ENCODE peak calls at places on chromosome 19, in nine cellular contexts. J is fibroblast of mammary gland, K is heart right ventricle, O is PC-3, N is cardiac muscle cell, Q is fibroblast of pulmonary artery, L is kidney epithelial cell, T is right lobe of liver, F is BE2C. A is an unnamed sample.

GRCh38 chr19:7292950-7293794 is 1.0 kb downstream of the INSR start:
- DNase-seq in J (no peak), K (peak), O (no peak), N (peak), Q (no peak), L (no peak), T (peak), F (peak), A (no peak)

GRCh38 chr19:1324249-1324791 is 38.6 kb downstream of the EFNA2 start:
- DNase-seq in J (no peak), K (no peak), O (no peak), N (no peak), Q (no peak), L (no peak), T (no peak), F (no peak), A (no peak)

GRCh38 chr19:861756-862528 is 2.5 kb downstream of the CFD start:
- DNase-seq in J (no peak), K (no peak), O (peak), N (peak), Q (peak), L (no peak), T (no peak), F (peak), A (no peak)

GRCh38 chr19:6109947-6110346 is 353 bp downstream of the RFX2 start:
- DNase-seq in J (no peak), K (no peak), O (no peak), N (no peak), Q (no peak), L (no peak), T (no peak), F (no peak), A (no peak)

GRCh38 chr19:52535831-52536800 is 8.6 kb downstream of the ZNF808 start:
- DNase-seq in J (peak), K (peak), O (no peak), N (peak), Q (peak), L (no peak), T (peak), F (peak), A (no peak)

GRCh38 chr19:1266818-1267440 is 2.2 kb upstream of the CIRBP start:
- DNase-seq in J (no peak), K (peak), O (peak), N (peak), Q (peak), L (no peak), T (peak), F (peak), A (no peak)

GRCh38 chr19:40059624-40060023 is 3.6 kb upstream of the ZNF780B start:
- DNase-seq in J (no peak), K (no peak), O (no peak), N (no peak), Q (no peak), L (no peak), T (no peak), F (no peak), A (no peak)

GRCh38 chr19:10505583-10506229 is 2.5 kb upstream of the KEAP1 start:
- DNase-seq in J (peak), K (peak), O (peak), N (peak), Q (peak), L (no peak), T (peak), F (peak), A (no peak)

GRCh38 chr19:2719910-2720776 is 1.0 kb downstream of the DIRAS1 start:
- DNase-seq in J (peak), K (peak), O (no peak), N (no peak), Q (no peak), L (no peak), T (no peak), F (no peak), A (no peak)

GRCh38 chr19:30649934-30650614 is 277.9 kb downstream of the ZNF536 start:
- DNase-seq in J (peak), K (peak), O (peak), N (peak), Q (peak), L (no peak), T (no peak), F (peak), A (peak)

GRCh38 chr19:21439372-21439771 is 42.4 kb downstream of the ZNF493 start:
- DNase-seq in J (no peak), K (no peak), O (peak), N (no peak), Q (no peak), L (no peak), T (no peak), F (no peak), A (peak)

GRCh38 chr19:12967907-12968306 is 1.5 kb upstream of the DAND5 start:
- DNase-seq in J (peak), K (no peak), O (peak), N (no peak), Q (no peak), L (no peak), T (no peak), F (no peak), A (no peak)

GRCh38 chr19:1131718-1132552 is 28.1 kb downstream of the GPX4 start:
- DNase-seq in J (peak), K (peak), O (no peak), N (peak), Q (peak), L (peak), T (peak), F (peak), A (no peak)

GRCh38 chr19:1862424-1863307 is 713 bp downstream of the KLF16 start:
- DNase-seq in J (no peak), K (no peak), O (peak), N (peak), Q (no peak), L (no peak), T (peak), F (peak), A (no peak)

GRCh38 chr19:3189702-3190469 is 4.2 kb downstream of the NCLN start:
- DNase-seq in J (no peak), K (no peak), O (no peak), N (no peak), Q (no peak), L (no peak), T (no peak), F (no peak), A (no peak)

GRCh38 chr19:29668746-29669609 is 3.7 kb downstream of the PLEKHF1 start:
- DNase-seq in J (no peak), K (no peak), O (no peak), N (no peak), Q (no peak), L (no peak), T (peak), F (no peak), A (no peak)

GRCh38 chr19:1855040-1855827 is 7.0 kb upstream of the REXO1 start:
- DNase-seq in J (peak), K (peak), O (peak), N (peak), Q (peak), L (no peak), T (peak), F (peak), A (peak)

GRCh38 chr19:47183579-47183978 is 47.4 kb downstream of the BBC3 start:
- DNase-seq in J (no peak), K (no peak), O (no peak), N (no peak), Q (no peak), L (no peak), T (no peak), F (no peak), A (no peak)

GRCh38 chr19:11763611-11764010 is 3.2 kb upstream of the ZNF441 start:
- DNase-seq in J (no peak), K (no peak), O (no peak), N (no peak), Q (no peak), L (no peak), T (no peak), F (no peak), A (no peak)

GRCh38 chr19:12194827-12195500 is 32.1 kb downstream of the ZNF136 start:
- DNase-seq in J (peak), K (peak), O (no peak), N (no peak), Q (peak), L (peak), T (peak), F (peak), A (peak)

GRCh38 chr19:17107546-17108452 is 32.2 kb downstream of the MYO9B start:
- DNase-seq in J (peak), K (peak), O (peak), N (no peak), Q (peak), L (peak), T (peak), F (peak), A (peak)

GRCh38 chr19:57583104-57583520 is 833 bp upstream of the ZIK1 start:
- DNase-seq in J (no peak), K (no peak), O (no peak), N (no peak), Q (no peak), L (no peak), T (no peak), F (no peak), A (no peak)

GRCh38 chr19:40355975-40356680 is 7.6 kb downstream of the PLD3 start:
- DNase-seq in J (no peak), K (no peak), O (no peak), N (no peak), Q (no peak), L (no peak), T (no peak), F (no peak), A (no peak)

GRCh38 chr19:4744451-4745170 is 21.0 kb upstream of the DPP9 start:
- DNase-seq in J (peak), K (peak), O (peak), N (no peak), Q (peak), L (no peak), T (no peak), F (no peak), A (peak)

GRCh38 chr19:1668339-1669123 is 16.1 kb upstream of the TCF3 start:
- DNase-seq in J (no peak), K (no peak), O (no peak), N (peak), Q (no peak), L (no peak), T (no peak), F (peak), A (no peak)

GRCh38 chr19:1698636-1699035 is 46.2 kb upstream of the TCF3 start:
- DNase-seq in J (no peak), K (no peak), O (no peak), N (no peak), Q (no peak), L (no peak), T (no peak), F (no peak), A (no peak)

GRCh38 chr19:47143322-47144073 is 12.9 kb downstream of the SAE1 start:
- DNase-seq in J (no peak), K (no peak), O (no peak), N (no peak), Q (no peak), L (no peak), T (no peak), F (no peak), A (peak)

GRCh38 chr19:3573858-3574637 is 1.3 kb downstream of the HMG20B start:
- DNase-seq in J (peak), K (peak), O (peak), N (peak), Q (peak), L (peak), T (peak), F (peak), A (peak)

GRCh38 chr19:850221-850978 is 1.7 kb upstream of the ELANE start:
- DNase-seq in J (peak), K (peak), O (peak), N (peak), Q (peak), L (no peak), T (peak), F (peak), A (peak)

GRCh38 chr19:29326351-29326750 is 113.4 kb upstream of the UQCRFS1 start:
- DNase-seq in J (no peak), K (no peak), O (no peak), N (no peak), Q (no peak), L (no peak), T (no peak), F (no peak), A (no peak)

GRCh38 chr19:3503036-3503572 is 2.6 kb upstream of the DOHH start:
- DNase-seq in J (peak), K (no peak), O (peak), N (no peak), Q (peak), L (no peak), T (no peak), F (no peak), A (no peak)

GRCh38 chr19:4016903-4017638 is 9.5 kb downstream of the PIAS4 start:
- DNase-seq in J (no peak), K (no peak), O (no peak), N (no peak), Q (no peak), L (no peak), T (no peak), F (no peak), A (no peak)

GRCh38 chr19:43902399-43902798 is 32.7 kb downstream of the ZNF45 start:
- DNase-seq in J (no peak), K (no peak), O (no peak), N (no peak), Q (no peak), L (no peak), T (no peak), F (no peak), A (no peak)
- H3K4me3 ChIP-seq in J (peak), K (peak), O (no peak), N (peak), Q (peak), L (no peak), T (no peak), F (peak), A (peak)

DNA sequence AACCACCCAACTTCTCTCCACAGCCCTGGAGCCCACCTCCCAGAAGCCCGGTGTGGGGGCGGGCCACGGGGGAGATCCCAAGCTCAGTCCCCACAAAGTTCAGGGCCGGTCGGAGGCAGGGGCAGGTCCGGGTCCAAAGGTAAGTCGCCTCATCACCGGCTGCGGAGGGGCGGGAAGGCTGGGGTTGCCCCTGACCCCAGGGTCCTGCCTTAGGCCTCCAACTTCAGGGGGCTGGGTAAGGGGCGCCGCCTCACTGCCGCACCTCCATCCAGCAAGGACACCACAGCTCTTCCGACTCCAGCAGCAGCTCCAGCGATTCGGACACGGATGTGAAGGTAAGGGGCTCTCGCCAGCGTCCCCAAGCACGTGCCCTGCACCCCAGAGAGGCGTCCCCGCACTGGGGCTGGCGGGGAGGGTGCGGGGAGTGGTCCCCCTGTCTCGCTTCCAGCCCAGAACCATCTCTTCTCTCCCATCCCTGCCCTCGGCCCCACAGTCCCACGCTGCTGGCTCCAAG is 358 bp downstream of the C19orf33 start:
- DNase-seq in J (no peak), K (no peak), O (no peak), N (no peak), Q (no peak), L (no peak), T (no peak), F (no peak), A (no peak)
- H3K4me3 ChIP-seq in J (no peak), K (no peak), O (peak), N (no peak), Q (no peak), L (peak), T (no peak), F (no peak), A (no peak)

DNA sequence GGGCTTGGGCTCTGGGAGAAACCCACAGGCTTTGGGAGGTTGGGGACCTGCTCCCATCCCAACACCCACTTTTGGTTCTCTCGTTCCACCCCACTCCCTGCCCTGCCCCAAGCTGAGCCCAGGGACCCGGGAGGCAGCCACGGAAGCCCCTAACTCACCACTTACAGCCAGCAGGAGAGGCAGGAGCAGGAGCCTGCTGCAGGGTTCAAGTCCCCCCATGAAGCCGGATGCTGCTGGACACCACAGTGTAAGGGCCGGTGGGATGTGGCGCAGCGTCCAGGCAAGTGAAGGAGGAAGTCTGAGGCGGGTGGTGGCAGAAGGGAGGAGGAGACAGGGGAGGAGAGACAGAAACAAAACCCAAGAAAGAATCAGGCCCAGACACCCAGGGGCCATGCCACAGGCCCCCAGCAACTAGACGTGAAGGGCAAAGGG is at the start of gene TYROBP:
- DNase-seq in J (no peak), K (peak), O (no peak), N (no peak), Q (no peak), L (no peak), T (peak), F (no peak), A (no peak)
- H3K4me3 ChIP-seq in J (no peak), K (peak), O (no peak), N (no peak), Q (no peak), L (no peak), T (peak), F (no peak), A (no peak)

GRCh38 chr19:36027696-36028095 is 5.0 kb downstream of the CLIP3 start:
- DNase-seq in J (no peak), K (no peak), O (no peak), N (no peak), Q (no peak), L (no peak), T (no peak), F (no peak), A (no peak)

GRCh38 chr19:36032251-36033104 is at the start of gene CLIP3:
- DNase-seq in J (peak), K (peak), O (no peak), N (peak), Q (peak), L (no peak), T (peak), F (peak), A (no peak)

GRCh38 chr19:36030264-36031148 is 2.2 kb downstream of the CLIP3 start:
- DNase-seq in J (peak), K (no peak), O (no peak), N (no peak), Q (peak), L (no peak), T (peak), F (no peak), A (no peak)

GRCh38 chr19:36028313-36029041 is 4.2 kb downstream of the CLIP3 start:
- DNase-seq in J (no peak), K (no peak), O (no peak), N (no peak), Q (no peak), L (no peak), T (no peak), F (no peak), A (no peak)

GRCh38 chr19:36031308-36031707 is 1.4 kb downstream of the CLIP3 start:
- DNase-seq in J (no peak), K (no peak), O (no peak), N (no peak), Q (no peak), L (no peak), T (no peak), F (no peak), A (no peak)
- H3K4me3 ChIP-seq in J (no peak), K (no peak), O (no peak), N (no peak), Q (peak), L (no peak), T (no peak), F (no peak), A (no peak)

GRCh38 chr19:55477905-55478304 is 1.5 kb downstream of the ZNF628 start:
- DNase-seq in J (no peak), K (no peak), O (no peak), N (no peak), Q (no peak), L (no peak), T (no peak), F (no peak), A (no peak)
- H3K4me3 ChIP-seq in J (peak), K (peak), O (peak), N (no peak), Q (peak), L (no peak), T (no peak), F (no peak), A (peak)

DNA sequence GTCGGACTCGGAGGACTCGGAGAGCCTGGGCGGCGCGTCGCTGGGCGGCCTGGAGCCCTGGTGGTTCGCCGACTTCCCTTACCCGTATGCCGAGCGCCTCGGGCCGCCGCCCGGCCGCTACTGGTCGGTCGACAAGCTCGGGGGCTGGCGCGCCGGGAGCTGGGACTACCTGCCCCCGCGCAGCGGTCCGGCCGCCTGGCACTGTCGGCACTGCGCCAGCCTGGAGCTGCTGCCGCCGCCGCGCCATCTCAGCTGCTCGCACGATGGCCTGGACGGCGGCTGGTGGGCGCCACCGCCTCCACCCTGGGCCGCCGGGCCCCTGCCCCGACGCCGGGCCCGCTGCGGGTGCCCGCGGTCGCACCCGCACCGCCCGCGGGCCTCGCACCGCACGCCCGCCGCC is 2.5 kb upstream of the GRWD1 start:
- DNase-seq in J (no peak), K (no peak), O (no peak), N (no peak), Q (no peak), L (no peak), T (no peak), F (no peak), A (no peak)
- H3K4me3 ChIP-seq in J (no peak), K (no peak), O (no peak), N (no peak), Q (no peak), L (no peak), T (no peak), F (no peak), A (no peak)

GRCh38 chr19:54324071-54324470 is 11.1 kb upstream of the LILRA5 start:
- DNase-seq in J (no peak), K (no peak), O (no peak), N (no peak), Q (no peak), L (no peak), T (no peak), F (no peak), A (no peak)
- H3K4me3 ChIP-seq in J (no peak), K (no peak), O (no peak), N (no peak), Q (no peak), L (no peak), T (no peak), F (no peak), A (no peak)

DNA sequence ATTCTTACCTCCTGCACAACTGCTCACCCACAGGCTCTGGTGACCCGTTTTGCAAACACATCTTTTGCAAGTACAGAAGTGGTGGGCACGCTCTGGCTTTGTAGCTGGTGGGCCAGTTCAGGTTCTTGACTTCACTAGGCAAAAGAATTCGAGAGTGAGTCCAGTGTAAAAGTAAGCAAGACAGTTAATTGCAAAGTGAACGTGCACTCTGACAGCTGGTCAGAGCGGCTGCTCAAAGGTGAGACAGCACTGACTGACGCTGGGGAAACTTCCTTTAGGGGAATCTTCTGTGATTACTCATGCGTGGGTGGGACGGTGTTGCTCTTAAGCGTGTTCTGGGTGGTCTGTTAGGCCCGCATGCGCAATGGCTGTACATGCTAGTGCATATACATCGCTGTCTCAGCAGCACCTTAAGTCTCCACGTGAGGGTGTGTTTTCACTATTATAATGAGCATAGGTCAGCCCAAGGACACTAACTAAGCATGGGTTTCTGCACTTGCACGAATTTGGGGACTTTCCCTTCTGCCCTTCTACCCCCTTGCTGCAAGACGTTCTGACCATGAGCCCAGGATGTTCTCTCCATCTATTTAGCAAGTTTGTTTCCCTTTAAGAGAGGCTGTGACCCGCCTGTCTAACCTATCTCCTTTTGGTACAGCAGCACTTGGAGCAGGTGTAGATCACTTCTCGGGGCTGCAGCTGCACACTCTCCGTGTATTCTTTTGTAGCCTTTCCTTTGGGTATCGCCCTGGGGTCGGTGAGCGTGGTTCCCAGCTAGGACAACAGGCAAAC is 30.2 kb upstream of the CD33 start:
- DNase-seq in J (no peak), K (no peak), O (no peak), N (no peak), Q (no peak), L (no peak), T (no peak), F (no peak), A (no peak)
- H3K4me3 ChIP-seq in J (no peak), K (no peak), O (no peak), N (no peak), Q (no peak), L (no peak), T (no peak), F (no peak), A (no peak)

GRCh38 chr19:45322744-45323281 is at the start of gene CKM:
- DNase-seq in J (no peak), K (peak), O (no peak), N (peak), Q (no peak), L (no peak), T (no peak), F (no peak), A (no peak)
- H3K4me3 ChIP-seq in J (peak), K (peak), O (no peak), N (peak), Q (no peak), L (peak), T (no peak), F (peak), A (no peak)

A was measured in LNCaP clone FGC.